ENCODE peak calls at places on chromosomes 12 and 14, in nine cellular contexts. L is PC-3; N is heart left ventricle; B is IMR-90; X is psoas muscle; Z is thyroid gland; P is tibial nerve; T is naive thymus-derived CD4-positive, alpha-beta T cell; V is HCT116. R is an unnamed sample. For H3K4me1, the result is how much of the 10 kb centered on the place peaks cover.

GRCh38 chr14:92409069-92409468 is 86.1 kb downstream of the SLC24A4 start:
- DNase-seq in L (peak), N (peak), B (no peak), X (peak), Z (no peak), P (no peak), T (no peak), V (no peak), R (peak)

GRCh38 chr14:89641495-89642162 is 224.6 kb upstream of the FOXN3 start:
- DNase-seq in L (no peak), N (no peak), B (no peak), X (no peak), Z (no peak), P (no peak), T (peak), V (no peak), R (no peak)

GRCh38 chr12:1962432-1963020 is 41.7 kb downstream of the DCP1B start:
- DNase-seq in L (no peak), N (no peak), B (no peak), X (no peak), Z (no peak), P (no peak), T (no peak), V (no peak), R (no peak)

GRCh38 chr12:121697093-121697698 is 15.4 kb upstream of the TMEM120B start:
- DNase-seq in L (peak), N (no peak), B (peak), X (no peak), Z (no peak), P (no peak), T (peak), V (peak), R (peak)

GRCh38 chr12:14723763-14724162 is 27.4 kb upstream of the GUCY2C start:
- DNase-seq in L (peak), N (peak), B (peak), X (no peak), Z (peak), P (no peak), T (peak), V (peak), R (no peak)

GRCh38 chr14:52077261-52077984 is 8.6 kb upstream of the NID2 start:
- DNase-seq in L (peak), N (no peak), B (peak), X (no peak), Z (no peak), P (no peak), T (no peak), V (no peak), R (no peak)

GRCh38 chr14:68548194-68549056 is 244.4 kb downstream of the ZFP36L1 start:
- DNase-seq in L (peak), N (peak), B (peak), X (peak), Z (no peak), P (peak), T (no peak), V (peak), R (peak)

GRCh38 chr14:67690011-67690410 is 5.6 kb downstream of the RDH11 start:
- DNase-seq in L (no peak), N (no peak), B (no peak), X (no peak), Z (no peak), P (no peak), T (no peak), V (no peak), R (no peak)

GRCh38 chr12:73053903-73054302 is 781.7 kb downstream of the TRHDE start:
- DNase-seq in L (no peak), N (no peak), B (no peak), X (no peak), Z (no peak), P (no peak), T (no peak), V (no peak), R (no peak)

GRCh38 chr14:55240526-55241178 is 30.6 kb upstream of the FBXO34 start:
- DNase-seq in L (no peak), N (no peak), B (peak), X (no peak), Z (no peak), P (no peak), T (no peak), V (no peak), R (no peak)

GRCh38 chr14:104443391-104444158 is 136.0 kb upstream of the C14orf180 start:
- DNase-seq in L (no peak), N (no peak), B (no peak), X (peak), Z (no peak), P (no peak), T (no peak), V (no peak), R (no peak)

GRCh38 chr14:52244328-52244727 is 23.2 kb upstream of the PTGDR start:
- DNase-seq in L (no peak), N (no peak), B (no peak), X (no peak), Z (no peak), P (no peak), T (no peak), V (no peak), R (no peak)

GRCh38 chr14:89848165-89848564 is 106.4 kb downstream of the EFCAB11 start:
- DNase-seq in L (no peak), N (no peak), B (peak), X (no peak), Z (no peak), P (no peak), T (no peak), V (no peak), R (no peak)

GRCh38 chr14:95679148-95679547 is 7.1 kb upstream of the TCL1B start:
- DNase-seq in L (no peak), N (no peak), B (no peak), X (no peak), Z (peak), P (no peak), T (no peak), V (no peak), R (no peak)

GRCh38 chr12:68378859-68379628 is 46.9 kb upstream of the MDM1 start:
- DNase-seq in L (peak), N (peak), B (no peak), X (no peak), Z (no peak), P (no peak), T (no peak), V (no peak), R (no peak)

GRCh38 chr14:99971929-99972747 is 93.1 kb upstream of the EVL start:
- DNase-seq in L (no peak), N (peak), B (peak), X (no peak), Z (peak), P (no peak), T (peak), V (no peak), R (no peak)

GRCh38 chr12:101181776-101182175 is 28.3 kb downstream of the SLC5A8 start:
- DNase-seq in L (no peak), N (no peak), B (no peak), X (no peak), Z (no peak), P (no peak), T (no peak), V (no peak), R (no peak)

GRCh38 chr12:47799357-47799955 is 20.2 kb downstream of the HDAC7 start:
- DNase-seq in L (no peak), N (peak), B (no peak), X (peak), Z (peak), P (no peak), T (no peak), V (no peak), R (no peak)

GRCh38 chr12:104534162-104534856 is 77.6 kb downstream of the CHST11 start:
- DNase-seq in L (no peak), N (no peak), B (no peak), X (no peak), Z (no peak), P (no peak), T (no peak), V (no peak), R (no peak)

GRCh38 chr12:123744836-123745235 is 17.3 kb upstream of the DNAH10 start:
- DNase-seq in L (peak), N (no peak), B (no peak), X (no peak), Z (no peak), P (no peak), T (no peak), V (no peak), R (no peak)

GRCh38 chr14:62743569-62743968 is 301.7 kb downstream of the KCNH5 start:
- DNase-seq in L (no peak), N (no peak), B (no peak), X (no peak), Z (no peak), P (no peak), T (no peak), V (no peak), R (no peak)

GRCh38 chr14:106790189-106791036 is 1264.0 kb downstream of the TMEM121 start:
- DNase-seq in L (peak), N (no peak), B (no peak), X (peak), Z (peak), P (no peak), T (peak), V (no peak), R (no peak)

GRCh38 chr12:11652351-11653040 is 3.0 kb downstream of the ETV6 start:
- DNase-seq in L (peak), N (peak), B (peak), X (no peak), Z (peak), P (no peak), T (no peak), V (no peak), R (peak)

GRCh38 chr12:106369624-106370346 is 12.2 kb downstream of the POLR3B start:
- DNase-seq in L (peak), N (no peak), B (peak), X (no peak), Z (no peak), P (no peak), T (no peak), V (no peak), R (no peak)

GRCh38 chr14:22159049-22159448 is 430.0 kb downstream of the DAD1 start:
- DNase-seq in L (peak), N (no peak), B (no peak), X (no peak), Z (no peak), P (no peak), T (no peak), V (no peak), R (no peak)

GRCh38 chr12:82174936-82175335 is 183.3 kb downstream of the CCDC59 start:
- DNase-seq in L (no peak), N (no peak), B (no peak), X (no peak), Z (no peak), P (no peak), T (no peak), V (no peak), R (no peak)

GRCh38 chr14:30193056-30193455 is 265.4 kb upstream of the PRKD1 start:
- DNase-seq in L (no peak), N (no peak), B (no peak), X (no peak), Z (no peak), P (no peak), T (no peak), V (no peak), R (no peak)

GRCh38 chr12:124381454-124382207 is 86.7 kb downstream of the RFLNA start:
- DNase-seq in L (peak), N (peak), B (peak), X (peak), Z (peak), P (peak), T (no peak), V (no peak), R (peak)

GRCh38 chr12:13101854-13102375 is 1.6 kb downstream of the GSG1 start:
- DNase-seq in L (peak), N (no peak), B (peak), X (no peak), Z (peak), P (no peak), T (peak), V (no peak), R (peak)

GRCh38 chr12:55797068-55797467 is 20.5 kb downstream of the SARNP start:
- DNase-seq in L (peak), N (peak), B (peak), X (no peak), Z (peak), P (no peak), T (no peak), V (peak), R (no peak)

GRCh38 chr14:55975281-55975905 is 142.8 kb upstream of the PELI2 start:
- DNase-seq in L (no peak), N (no peak), B (no peak), X (no peak), Z (no peak), P (no peak), T (no peak), V (no peak), R (no peak)

GRCh38 chr12:127230843-127231260 is 1036.1 kb upstream of the TMEM132C start:
- DNase-seq in L (peak), N (no peak), B (peak), X (no peak), Z (no peak), P (no peak), T (no peak), V (peak), R (peak)

GRCh38 chr14:61749264-61749663 is 13.0 kb upstream of the SNAPC1 start:
- DNase-seq in L (peak), N (no peak), B (peak), X (no peak), Z (no peak), P (no peak), T (no peak), V (no peak), R (no peak)

GRCh38 chr14:105328678-105329390 is 14.3 kb downstream of the PACS2 start:
- DNase-seq in L (no peak), N (no peak), B (no peak), X (peak), Z (no peak), P (no peak), T (no peak), V (no peak), R (no peak)

GRCh38 chr12:64390275-64390851 is at the start of gene C12orf56:
- DNase-seq in L (no peak), N (no peak), B (no peak), X (no peak), Z (peak), P (no peak), T (no peak), V (no peak), R (no peak)

GRCh38 chr12:96187675-96188355 is 6.4 kb upstream of the ELK3 start:
- DNase-seq in L (no peak), N (no peak), B (no peak), X (no peak), Z (peak), P (no peak), T (no peak), V (no peak), R (no peak)

DNA sequence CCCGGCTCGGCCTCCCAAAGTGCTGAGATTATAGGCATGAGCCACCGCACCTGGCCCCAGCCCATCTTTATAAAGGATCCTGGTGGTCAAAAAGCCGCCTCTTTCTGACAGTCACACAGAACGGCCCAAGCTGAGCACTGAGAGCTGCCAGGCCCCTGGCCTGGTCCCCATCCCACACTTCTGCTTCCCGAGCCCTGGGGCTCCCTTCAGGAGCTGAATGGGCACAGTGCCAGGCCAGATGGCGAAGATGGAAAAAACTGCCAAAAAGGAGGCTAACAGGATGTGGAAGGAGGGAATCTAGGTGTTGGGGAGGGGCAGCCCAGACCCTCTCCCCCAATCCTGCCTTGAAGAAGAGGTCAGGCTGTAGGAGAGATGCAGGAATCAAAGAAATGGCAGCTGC is 5.1 kb downstream of the LPAR5 start:
- DNase-seq in L (no peak), N (no peak), B (no peak), X (peak), Z (no peak), P (no peak), T (no peak), V (no peak), R (no peak)
- H3K4me1 ChIP-seq in L (under half), N (under half), B (under half), X (under half), Z (under half), P (under half), T (under half), V (under half), R (under half)

GRCh38 chr14:93778856-93779629 is 9.2 kb downstream of the PRIMA1 start:
- DNase-seq in L (no peak), N (no peak), B (no peak), X (no peak), Z (no peak), P (no peak), T (no peak), V (no peak), R (no peak)
- H3K27ac ChIP-seq in L (no peak), N (no peak), B (no peak), X (no peak), Z (no peak), P (peak), T (no peak), V (no peak), R (no peak)

GRCh38 chr14:96805906-96806305 is 8.7 kb downstream of the VRK1 start:
- DNase-seq in L (peak), N (no peak), B (no peak), X (no peak), Z (no peak), P (no peak), T (no peak), V (no peak), R (no peak)

GRCh38 chr14:96808619-96809405 is 11.6 kb downstream of the VRK1 start:
- DNase-seq in L (no peak), N (no peak), B (no peak), X (no peak), Z (no peak), P (no peak), T (no peak), V (no peak), R (no peak)

GRCh38 chr14:96803958-96804357 is 6.8 kb downstream of the VRK1 start:
- DNase-seq in L (no peak), N (no peak), B (peak), X (no peak), Z (no peak), P (no peak), T (no peak), V (no peak), R (no peak)

GRCh38 chr14:96804821-96805374 is 7.7 kb downstream of the VRK1 start:
- DNase-seq in L (no peak), N (no peak), B (peak), X (no peak), Z (no peak), P (no peak), T (no peak), V (no peak), R (no peak)

GRCh38 chr14:96806836-96807235 is 9.7 kb downstream of the VRK1 start:
- DNase-seq in L (no peak), N (no peak), B (no peak), X (no peak), Z (no peak), P (no peak), T (no peak), V (no peak), R (no peak)
- H3K4me3 ChIP-seq in L (no peak), N (no peak), B (no peak), X (no peak), Z (no peak), P (no peak), T (no peak), V (no peak), R (no peak)

DNA sequence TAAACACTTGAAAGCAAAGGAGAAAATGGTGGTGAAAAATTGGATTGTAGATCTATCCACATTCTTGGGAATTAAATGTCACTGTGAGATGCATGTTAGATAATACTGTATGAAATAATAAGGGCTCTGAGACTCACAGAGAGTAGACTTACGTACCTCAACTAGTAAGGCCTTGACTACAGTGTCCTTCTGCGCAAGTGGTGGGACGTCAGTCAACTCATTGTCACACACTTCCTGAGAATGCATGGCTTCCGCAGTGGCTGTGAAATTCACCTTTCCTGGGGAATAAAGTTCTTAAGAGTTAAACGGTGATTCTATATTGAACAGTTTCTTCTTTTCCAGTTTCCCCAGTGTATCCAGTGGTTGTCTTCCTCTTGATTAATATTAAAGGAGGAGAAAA is 32.6 kb upstream of the PZP start:
- DNase-seq in L (no peak), N (peak), B (no peak), X (no peak), Z (no peak), P (no peak), T (no peak), V (no peak), R (no peak)
- H3K4me1 ChIP-seq in L (under half), N (under half), B (under half), X (under half), Z (under half), P (under half), T (under half), V (under half), R (under half)

GRCh38 chr12:3317841-3318501 is 173.0 kb upstream of the PRMT8 start:
- DNase-seq in L (no peak), N (no peak), B (no peak), X (peak), Z (no peak), P (no peak), T (no peak), V (no peak), R (no peak)
- H3K27ac ChIP-seq in L (no peak), N (no peak), B (no peak), X (no peak), Z (no peak), P (no peak), T (no peak), V (no peak), R (no peak)

GRCh38 chr14:34009956-34010355 is 59.1 kb upstream of the EGLN3 start:
- DNase-seq in L (no peak), N (no peak), B (no peak), X (no peak), Z (no peak), P (no peak), T (no peak), V (no peak), R (no peak)

GRCh38 chr14:34012978-34013713 is 62.3 kb upstream of the EGLN3 start:
- DNase-seq in L (no peak), N (no peak), B (no peak), X (no peak), Z (no peak), P (no peak), T (no peak), V (no peak), R (no peak)

GRCh38 chr14:34012369-34012768 is 61.5 kb upstream of the EGLN3 start:
- DNase-seq in L (no peak), N (no peak), B (no peak), X (no peak), Z (no peak), P (no peak), T (no peak), V (no peak), R (no peak)

GRCh38 chr14:34014936-34015335 is 64.1 kb upstream of the EGLN3 start:
- DNase-seq in L (no peak), N (no peak), B (no peak), X (no peak), Z (no peak), P (no peak), T (no peak), V (no peak), R (no peak)

GRCh38 chr14:34013714-34014055 is 62.8 kb upstream of the EGLN3 start:
- DNase-seq in L (no peak), N (no peak), B (no peak), X (no peak), Z (no peak), P (no peak), T (no peak), V (no peak), R (no peak)
- H3K4me3 ChIP-seq in L (no peak), N (no peak), B (no peak), X (no peak), Z (no peak), P (no peak), T (no peak), V (no peak), R (no peak)

GRCh38 chr14:77124345-77125274 is 17.0 kb downstream of the ZDHHC22 start:
- DNase-seq in L (peak), N (peak), B (peak), X (peak), Z (peak), P (peak), T (peak), V (no peak), R (no peak)
- H3K4me1 ChIP-seq in L (under half), N (under half), B (under half), X (under half), Z (under half), P (half or more), T (under half), V (half or more), R (under half)

R was measured in SJSA1.